ENCODE peak calls at places on chromosomes 6 and 20, in nine cellular contexts. F is foreskin melanocyte; C is A673; H is foreskin keratinocyte; Y is ACHN; L is activated CD4-positive, alpha-beta T cell treated with anti-CD3 and anti-CD28 coated beads for 4 hours; E is stimulated activated CD4-positive, alpha-beta T cell treated with anti-CD3 and anti-CD28 coated beads, Interleukin-4, amount 100 ng/mL, for 24 hours; K is CD4-positive, alpha-beta T cell; O is iPS-NIHi11. B is an unnamed sample.

GRCh38 chr6:10954590-10955010 is 67.7 kb downstream of the SYCP2L start:
- DNase-seq in L (peak), C (peak), H (no peak), K (peak), Y (peak), F (peak), E (peak), O (peak), B (peak)

GRCh38 chr20:58192567-58192966 is 35.9 kb downstream of the ANKRD60 start:
- DNase-seq in E (peak), F (no peak), Y (no peak), K (peak), C (no peak), O (peak), L (no peak), H (no peak), B (no peak)

GRCh38 chr20:49572857-49573256 is 4.9 kb upstream of the PTGIS start:
- DNase-seq in F (no peak), Y (no peak), C (no peak), O (peak), E (no peak), K (no peak), H (no peak), L (no peak), B (no peak)

GRCh38 chr20:48066256-48066655 is 281.0 kb upstream of the SULF2 start:
- DNase-seq in E (no peak), C (peak), O (no peak), Y (no peak), H (no peak), F (no peak), K (no peak), L (no peak), B (no peak)

GRCh38 chr6:106142876-106143431 is 56.8 kb downstream of the PRDM1 start:
- DNase-seq in L (no peak), Y (no peak), F (no peak), O (no peak), H (no peak), K (no peak), E (no peak), C (no peak), B (no peak)

GRCh38 chr6:92777146-92777740 is 642.1 kb downstream of the EPHA7 start:
- DNase-seq in F (peak), K (no peak), O (peak), Y (peak), L (no peak), C (peak), H (no peak), E (no peak), B (no peak)

GRCh38 chr6:23656257-23656731 is 469.7 kb upstream of the NRSN1 start:
- DNase-seq in E (no peak), F (no peak), K (no peak), O (no peak), C (peak), Y (no peak), L (no peak), H (no peak), B (no peak)

GRCh38 chr20:1569417-1569861 is 11.9 kb upstream of the SIRPD start:
- DNase-seq in H (peak), O (no peak), Y (no peak), C (peak), L (no peak), F (no peak), K (no peak), E (no peak), B (no peak)

GRCh38 chr20:46202758-46203509 is 84.8 kb downstream of the CD40 start:
- DNase-seq in F (no peak), E (no peak), K (no peak), O (no peak), H (no peak), L (no peak), C (no peak), Y (no peak), B (peak)

GRCh38 chr6:4941782-4942672 is 61.8 kb downstream of the RPP40 start:
- DNase-seq in K (no peak), C (peak), L (peak), O (no peak), F (peak), H (peak), Y (peak), E (peak), B (no peak)

GRCh38 chr6:36721369-36722140 is 23.9 kb downstream of the RAB44 start:
- DNase-seq in L (no peak), F (no peak), Y (no peak), C (no peak), O (no peak), K (no peak), H (no peak), E (no peak), B (no peak)

B was measured in ovary.